ENCODE peak calls at places on chromosomes 5 and 9, in four cellular contexts. N is stomach; V is upper lobe of right lung; A is CD8-positive, alpha-beta T cell. O is an unnamed sample.

GRCh38 chr9:134624827-134625181 is 16.8 kb upstream of the COL5A1 start:
- DNase-seq in A (no peak), V (peak; percentile 50), N (no peak), O (no peak)

GRCh38 chr9:15142903-15143534 is 164.0 kb downstream of the TTC39B start:
- DNase-seq in V (no peak), N (no peak), A (no peak), O (no peak)

GRCh38 chr9:74562611-74563010 is 65.5 kb downstream of the RORB start:
- DNase-seq in V (no peak), A (no peak), N (no peak), O (no peak)

GRCh38 chr5:93831449-93831848 is 90.0 kb upstream of the POU5F2 start:
- DNase-seq in A (no peak), V (no peak), N (no peak), O (no peak)

GRCh38 chr9:107707915-107708441 is 218.4 kb upstream of the KLF4 start:
- DNase-seq in A (no peak), N (no peak), V (no peak), O (no peak)

GRCh38 chr9:116298992-116299391 is 145.4 kb downstream of the PAPPA start:
- DNase-seq in V (no peak), A (no peak), N (no peak), O (no peak)

GRCh38 chr9:130946778-130947617 is 8.0 kb upstream of the FIBCD1 start:
- DNase-seq in N (no peak), A (no peak), V (no peak), O (no peak)

GRCh38 chr5:100646011-100646410 is 110.8 kb downstream of the FAM174A start:
- DNase-seq in V (no peak), A (no peak), N (no peak), O (no peak)

GRCh38 chr9:130692365-130692764 is 1.2 kb upstream of the EXOSC2 start:
- DNase-seq in N (no peak), V (no peak), A (no peak), O (no peak)

GRCh38 chr5:142109356-142110045 is 922 bp downstream of the NDFIP1 start:
- DNase-seq in V (no peak), A (peak; percentile 71), N (no peak), O (no peak)

GRCh38 chr5:140926903-140927573 is 939 bp downstream of the PCDHAC1 start:
- DNase-seq in A (no peak), N (no peak), V (peak; percentile 72), O (no peak)

GRCh38 chr9:37028425-37029031 is 5.5 kb downstream of the PAX5 start:
- DNase-seq in A (no peak), N (no peak), V (no peak), O (no peak)

GRCh38 chr9:134496413-134497282 is 145.0 kb upstream of the COL5A1 start:
- DNase-seq in V (peak; percentile 58), N (no peak), A (no peak), O (no peak)

GRCh38 chr9:129176786-129177442 is 1.1 kb downstream of the IER5L start:
- DNase-seq in A (no peak), N (no peak), V (peak; percentile 81), O (peak; percentile 4)

GRCh38 chr5:90613918-90614504 is 55.4 kb downstream of the ADGRV1 start:
- DNase-seq in N (no peak), V (no peak), A (no peak), O (no peak)

GRCh38 chr5:108060340-108060739 is 321.6 kb downstream of the FBXL17 start:
- DNase-seq in A (no peak), V (no peak), N (no peak), O (no peak)

GRCh38 chr5:34691326-34691725 is 35.2 kb downstream of the RAI14 start:
- DNase-seq in N (no peak), A (no peak), V (no peak), O (no peak)

GRCh38 chr9:7094052-7094451 is 336.3 kb downstream of the KDM4C start:
- DNase-seq in V (no peak), A (no peak), N (no peak), O (no peak)

GRCh38 chr5:107457138-107457537 is 213.6 kb downstream of the EFNA5 start:
- DNase-seq in A (no peak), N (no peak), V (no peak), O (no peak)

GRCh38 chr5:40486437-40487270 is 193.1 kb upstream of the PTGER4 start:
- DNase-seq in V (no peak), A (peak; percentile 73), N (no peak), O (no peak)

GRCh38 chr9:129146441-129146933 is 31.6 kb downstream of the IER5L start:
- DNase-seq in A (no peak), V (no peak), N (no peak), O (no peak)

GRCh38 chr9:105678163-105678562 is 15.9 kb downstream of the TAL2 start:
- DNase-seq in N (no peak), V (no peak), A (no peak), O (no peak)
- H3K27ac ChIP-seq in N (no peak overlapping the region), V (no peak overlapping the region), A (no peak overlapping the region), O (no peak overlapping the region)

GRCh38 chr5:16489322-16489791 is 23.8 kb upstream of the ZNF622 start:
- DNase-seq in V (no peak), A (no peak), N (no peak), O (no peak)
- H3K27ac ChIP-seq in V (no peak overlapping the region), A (no peak overlapping the region), N (no peak overlapping the region), O (no peak overlapping the region)

GRCh38 chr5:148828461-148829247 is 2.2 kb downstream of the ADRB2 start:
- DNase-seq in A (no peak), N (no peak), V (no peak), O (no peak)
- H3K27ac ChIP-seq in A (no peak overlapping the region), N (peak overlapping the region; percentile 30), V (peak overlapping the region; percentile 93), O (no peak overlapping the region)

GRCh38 chr5:67214713-67215591 is 18.4 kb upstream of the CD180 start:
- DNase-seq in A (no peak), N (peak; percentile 83), V (peak; percentile 73), O (no peak)
- H3K27ac ChIP-seq in A (peak overlapping the region; percentile 60), N (peak overlapping the region; percentile 89), V (peak overlapping the region; percentile 94), O (peak overlapping the region; percentile 74)

O was measured in CD4-positive, alpha-beta T cell.